ENCODE peak calls at places on chromosomes 13 and 19, in five cellular contexts. V, G, N, B and A are unnamed samples.

GRCh38 chr19:5958074-5958850 is 19.7 kb downstream of the RANBP3 start:
- DNase-seq in V (no peak), G (no peak), N (no peak), B (no peak), A (no peak)

GRCh38 chr13:97140611-97141010 is 81.5 kb upstream of the MBNL2 start:
- DNase-seq in V (no peak), G (no peak), N (no peak), B (no peak), A (no peak)

GRCh38 chr19:52689804-52690394 is 44.9 kb downstream of the ZNF611 start:
- DNase-seq in V (peak), G (peak), N (no peak), B (no peak), A (no peak)

GRCh38 chr13:30442854-30443379 is 20.6 kb downstream of the UBE2L5 start:
- DNase-seq in V (no peak), G (no peak), N (no peak), B (no peak), A (no peak)

GRCh38 chr13:63208811-63209210 is 1793.2 kb upstream of the PCDH20 start:
- DNase-seq in V (no peak), G (no peak), N (no peak), B (no peak), A (no peak)

GRCh38 chr19:49798574-49798973 is 14.5 kb downstream of the FUZ start:
- DNase-seq in V (no peak), G (no peak), N (no peak), B (no peak), A (no peak)

GRCh38 chr13:113411216-113412023 is 41.9 kb downstream of the ADPRHL1 start:
- DNase-seq in V (peak), G (peak), N (no peak), B (peak), A (no peak)

GRCh38 chr19:29887498-29887897 is 54.5 kb upstream of the URI1 start:
- DNase-seq in V (no peak), G (no peak), N (no peak), B (no peak), A (no peak)

GRCh38 chr19:34974631-34975030 is 10.6 kb upstream of the ZNF792 start:
- DNase-seq in V (no peak), G (no peak), N (no peak), B (no peak), A (no peak)

GRCh38 chr13:32645854-32646253 is 59.6 kb downstream of the PDS5B start:
- DNase-seq in V (no peak), G (no peak), N (no peak), B (no peak), A (no peak)

GRCh38 chr19:31220540-31220939 is 128.7 kb downstream of the TSHZ3 start:
- DNase-seq in V (no peak), G (no peak), N (no peak), B (peak), A (no peak)

GRCh38 chr13:30186644-30187431 is 120.5 kb downstream of the KATNAL1 start:
- DNase-seq in V (no peak), G (no peak), N (no peak), B (no peak), A (no peak)

GRCh38 chr13:29474991-29475390 is 120.5 kb downstream of the SLC7A1 start:
- DNase-seq in V (no peak), G (no peak), N (no peak), B (no peak), A (no peak)

GRCh38 chr13:41122838-41123237 is 9.8 kb downstream of the KBTBD6 start:
- DNase-seq in V (no peak), G (no peak), N (no peak), B (no peak), A (no peak)

GRCh38 chr13:113145911-113146598 is 12.4 kb upstream of the PROZ start:
- DNase-seq in V (no peak), G (no peak), N (no peak), B (no peak), A (no peak)

GRCh38 chr19:16261584-16262370 is 62.8 kb upstream of the KLF2 start:
- DNase-seq in V (no peak), G (no peak), N (no peak), B (no peak), A (no peak)

GRCh38 chr13:36815069-36815468 is 4.0 kb upstream of the RFXAP start:
- DNase-seq in V (no peak), G (no peak), N (no peak), B (no peak), A (no peak)

GRCh38 chr13:80753951-80754350 is 413.0 kb upstream of the SPRY2 start:
- DNase-seq in V (no peak), G (no peak), N (no peak), B (no peak), A (peak)

GRCh38 chr19:16051254-16052025 is 24.9 kb upstream of the TPM4 start:
- DNase-seq in V (no peak), G (no peak), N (no peak), B (no peak), A (no peak)

GRCh38 chr13:110382830-110383229 is 75.7 kb downstream of the COL4A2 start:
- DNase-seq in V (no peak), G (no peak), N (no peak), B (no peak), A (no peak)

GRCh38 chr13:96824110-96824509 is 170.2 kb downstream of the OXGR1 start:
- DNase-seq in V (no peak), G (no peak), N (no peak), B (no peak), A (no peak)

GRCh38 chr13:42786696-42787095 is 5.3 kb downstream of the FAM216B start:
- DNase-seq in V (no peak), G (no peak), N (no peak), B (no peak), A (no peak)